ENCODE peak calls at places on chromosomes 2 and 18, in four cellular contexts. O is suprapubic skin, H is cardiac muscle cell, D is HCT116. K is an unnamed sample.

GRCh38 chr2:127025357-127026062 is 81.4 kb downstream of the BIN1 start:
- DNase-seq in H (peak; percentile 94), O (no peak), D (no peak), K (peak; percentile 88)

GRCh38 chr18:25974630-25975077 is 115.8 kb downstream of the SS18 start:
- DNase-seq in D (no peak), H (no peak), O (no peak), K (no peak)

GRCh38 chr18:73973972-73974371 is 173.7 kb downstream of the FBXO15 start:
- DNase-seq in O (no peak), D (no peak), H (no peak), K (no peak)

GRCh38 chr18:33578371-33579146 is 540 bp downstream of the ASXL3 start:
- DNase-seq in H (no peak), O (no peak), D (no peak), K (no peak)

GRCh38 chr2:14511541-14511940 is 121.0 kb upstream of the LRATD1 start:
- DNase-seq in H (no peak), O (no peak), D (no peak), K (no peak)

GRCh38 chr2:78602862-78603261 is 422.6 kb upstream of the REG3G start:
- DNase-seq in H (no peak), D (no peak), O (no peak), K (no peak)

GRCh38 chr2:46481541-46482193 is 2.3 kb downstream of the TMEM247 start:
- DNase-seq in O (no peak), H (peak; percentile 79), D (no peak), K (no peak)

GRCh38 chr18:76801567-76802505 is 20.5 kb upstream of the ZNF236 start:
- DNase-seq in D (no peak), H (peak; percentile 54), O (peak; percentile 73), K (no peak)

GRCh38 chr2:168320267-168320666 is 72.9 kb upstream of the STK39 start:
- DNase-seq in H (no peak), O (no peak), D (no peak), K (no peak)

GRCh38 chr2:38375711-38376345 is 1.2 kb downstream of the ATL2 start:
- DNase-seq in D (no peak), O (no peak), H (peak; percentile 43), K (no peak)

GRCh38 chr2:38374978-38375377 is 2.1 kb downstream of the ATL2 start:
- DNase-seq in H (no peak), O (no peak), D (no peak), K (no peak)

GRCh38 chr2:38376346-38376682 is 759 bp downstream of the ATL2 start:
- DNase-seq in O (peak; percentile 77), H (peak; percentile 70), D (peak; percentile 53), K (peak; percentile 88)

GRCh38 chr2:38377501-38378258 is 607 bp upstream of the ATL2 start:
- DNase-seq in D (no peak), O (no peak), H (peak; percentile 75), K (no peak)

DNA sequence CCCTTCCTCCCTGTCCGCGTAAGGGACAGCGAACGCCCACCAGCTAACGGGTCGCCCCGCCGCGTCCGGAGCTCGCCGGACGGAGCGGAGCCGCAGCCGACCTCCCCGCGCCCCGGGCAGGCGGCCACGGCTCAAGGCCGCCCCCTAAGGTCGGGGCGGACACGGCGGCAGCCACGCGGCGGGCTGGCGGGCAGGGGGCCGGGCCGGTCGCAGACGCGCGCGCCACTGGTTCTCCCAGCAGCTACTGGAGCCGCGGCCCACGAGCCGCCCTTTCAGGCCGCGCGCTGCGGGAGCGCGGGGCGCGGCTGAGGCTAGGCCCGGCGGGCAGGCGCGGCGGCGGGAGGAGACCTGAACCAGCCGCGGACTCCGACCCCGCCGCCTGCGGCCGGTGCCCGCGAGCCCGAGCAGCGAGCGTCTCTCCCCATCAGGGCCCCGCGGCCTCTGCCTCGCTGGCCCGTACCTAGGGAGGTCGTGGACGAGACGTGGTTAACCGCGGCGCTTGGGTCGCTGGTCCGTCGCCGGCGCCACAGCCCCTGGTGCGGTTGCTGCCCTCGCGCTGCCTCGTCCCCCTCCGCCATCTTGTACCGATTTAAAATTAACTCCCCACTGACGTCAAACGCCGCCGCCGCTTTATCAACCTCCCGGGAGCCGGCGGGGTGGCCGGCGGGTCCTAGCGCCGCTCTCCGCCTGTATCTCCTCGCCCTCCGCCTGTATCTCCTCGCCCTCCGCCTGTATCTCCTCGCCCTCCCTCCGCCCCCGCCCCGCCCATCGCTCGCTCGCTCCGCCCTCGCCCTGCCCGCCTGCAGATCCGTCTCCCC is at the start of gene ATL2:
- DNase-seq in H (peak; percentile 98), D (peak; percentile 87), O (peak; percentile 97), K (peak; percentile 97)
- TF ChIP-seq CTCF in H (peak; percentile 33), D (no peak), O (peak; percentile 52), K (peak; percentile 62)

DNA sequence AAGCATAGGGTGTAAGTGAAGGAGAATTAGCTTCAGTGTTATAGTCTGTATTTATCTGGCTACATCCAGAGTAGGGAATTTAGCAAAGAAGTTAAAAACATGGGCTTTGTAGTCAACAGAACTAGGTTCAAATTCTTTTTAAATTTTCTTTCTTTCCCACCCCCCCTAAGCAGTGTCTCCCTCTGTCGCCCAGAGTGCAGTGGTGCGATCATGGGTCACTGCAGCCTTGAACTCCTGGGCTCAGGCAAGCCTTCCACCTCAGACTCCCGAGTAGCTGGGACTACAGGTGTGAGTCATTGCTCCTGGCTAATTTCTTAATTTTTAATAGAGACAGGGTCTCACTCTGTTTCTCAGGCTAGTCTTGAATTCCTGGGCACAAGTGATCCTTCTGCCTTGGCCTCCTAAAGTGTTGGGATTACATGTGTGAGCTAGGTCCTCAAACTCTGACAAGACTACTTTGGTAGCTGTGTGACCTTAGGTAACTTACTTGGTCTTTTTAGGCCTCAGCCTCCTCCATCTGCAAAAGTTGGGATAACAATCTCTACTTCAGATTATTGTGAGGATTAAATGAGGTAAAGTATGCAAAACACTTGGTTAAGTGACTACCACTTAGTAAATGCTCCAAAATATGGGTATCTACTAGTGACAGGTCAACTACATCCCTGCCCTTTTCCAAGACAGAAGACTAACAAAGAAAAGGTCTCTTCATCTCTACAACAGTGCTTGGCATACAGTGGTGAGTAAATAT is 17.8 kb downstream of the DOK1 start:
- DNase-seq in H (no peak), D (no peak), O (no peak), K (no peak)
- TF ChIP-seq CTCF in H (no peak), D (no peak), O (no peak), K (no peak)

GRCh38 chr2:230589497-230590015 is 123.1 kb upstream of the CAB39 start:
- DNase-seq in D (no peak), H (no peak), O (no peak), K (no peak)
- TF ChIP-seq CTCF in D (no peak), H (no peak), O (no peak), K (no peak)

GRCh38 chr2:30146337-30147195 is at the start of gene YPEL5:
- DNase-seq in H (peak; percentile 100), O (peak; percentile 99), D (peak; percentile 99), K (peak; percentile 100)

GRCh38 chr2:30149513-30149912 is 2.7 kb downstream of the YPEL5 start:
- DNase-seq in O (no peak), H (peak; percentile 24), D (no peak), K (peak; percentile 38)

GRCh38 chr2:30147196-30147714 is 448 bp downstream of the YPEL5 start:
- DNase-seq in D (no peak), H (no peak), O (no peak), K (no peak)

GRCh38 chr2:30148850-30149249 is 2.0 kb downstream of the YPEL5 start:
- DNase-seq in O (no peak), D (no peak), H (no peak), K (no peak)

DNA sequence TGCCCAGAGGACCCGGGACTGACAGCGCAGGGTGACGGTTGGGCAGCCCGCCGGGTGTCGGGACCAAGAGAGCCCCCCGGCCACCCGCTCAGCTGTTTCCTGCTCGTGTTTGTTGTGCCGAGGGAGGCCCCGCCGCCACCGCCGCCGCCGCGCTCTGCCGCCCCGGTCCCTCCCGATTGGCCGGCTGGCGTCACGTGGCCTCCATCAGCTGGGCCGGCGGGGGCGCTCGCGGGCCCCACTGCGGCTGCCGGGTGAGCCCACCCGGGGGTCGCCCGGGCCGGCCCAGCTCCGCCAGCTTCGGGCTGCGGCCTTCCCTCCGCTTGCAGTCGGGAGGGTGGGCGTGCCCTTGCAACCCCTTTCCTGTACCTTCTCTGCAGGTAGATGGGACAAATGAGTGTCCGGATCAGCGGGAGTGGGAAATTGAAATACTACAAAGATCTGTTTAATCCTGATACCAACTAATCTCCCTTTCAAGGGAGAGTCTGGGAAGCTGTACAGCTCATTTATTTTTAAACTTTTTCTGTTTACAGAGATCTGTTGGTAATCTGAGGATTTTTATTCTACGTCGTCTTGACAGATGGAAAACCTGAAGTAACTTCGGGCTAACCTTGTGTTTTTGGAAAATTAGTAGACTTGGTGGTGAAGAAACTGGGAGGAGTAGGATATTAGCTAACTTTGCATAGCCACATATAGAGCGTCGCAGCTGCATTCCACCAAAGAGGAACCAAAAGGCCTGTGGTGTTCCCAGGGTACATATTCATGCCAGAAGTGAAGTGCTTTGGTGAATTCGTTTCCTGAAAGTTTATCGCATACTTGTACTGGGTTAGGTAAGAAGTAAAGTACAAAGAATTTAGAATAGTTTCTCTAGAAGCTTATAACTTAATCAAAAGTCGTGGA is 1.2 kb downstream of the YPEL5 start:
- DNase-seq in D (no peak), H (peak; percentile 73), O (peak; percentile 88), K (peak; percentile 93)
- TF ChIP-seq CTCF in D (no peak), H (peak; percentile 36), O (peak; percentile 30), K (peak; percentile 65)

GRCh38 chr2:148582679-148583511 is 61.7 kb upstream of the EPC2 start:
- DNase-seq in H (peak; percentile 5), D (no peak), O (no peak), K (no peak)
- TF ChIP-seq CTCF in H (no peak), D (no peak), O (no peak), K (no peak)

GRCh38 chr2:134375935-134376334 is 122.1 kb downstream of the MGAT5 start:
- DNase-seq in D (no peak), H (peak; percentile 67), O (no peak), K (no peak)
- TF ChIP-seq CTCF in D (peak; percentile 36), H (peak; percentile 36), O (peak; percentile 26), K (peak; percentile 56)

GRCh38 chr2:63680455-63680854 is 91.7 kb downstream of the MDH1 start:
- DNase-seq in H (no peak), D (no peak), O (no peak), K (no peak)
- TF ChIP-seq CTCF in H (no peak), D (no peak), O (no peak), K (no peak)

DNA sequence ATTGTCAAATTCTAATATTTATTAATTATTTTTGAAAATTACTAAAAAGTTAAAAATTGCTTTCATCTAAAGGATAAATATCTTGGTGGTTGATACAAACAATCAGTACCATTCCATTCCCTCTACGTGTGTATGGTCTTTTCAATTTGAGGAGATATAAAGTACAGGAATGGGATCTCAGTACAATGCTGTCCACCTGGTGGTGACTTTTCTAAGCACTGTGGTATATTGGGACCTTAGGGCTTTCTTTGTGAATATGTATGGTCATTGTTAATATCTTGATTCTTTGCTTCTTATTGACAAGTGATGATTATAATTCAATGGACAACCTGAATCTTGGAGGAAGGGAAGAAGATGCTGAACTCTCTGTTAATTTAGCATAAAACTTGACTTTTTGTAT is 83.1 kb downstream of the NBEAL1 start:
- DNase-seq in D (peak; percentile 12), O (no peak), H (peak; percentile 13), K (no peak)
- TF ChIP-seq CTCF in D (no peak), O (no peak), H (peak; percentile 20), K (peak; percentile 38)

DNA sequence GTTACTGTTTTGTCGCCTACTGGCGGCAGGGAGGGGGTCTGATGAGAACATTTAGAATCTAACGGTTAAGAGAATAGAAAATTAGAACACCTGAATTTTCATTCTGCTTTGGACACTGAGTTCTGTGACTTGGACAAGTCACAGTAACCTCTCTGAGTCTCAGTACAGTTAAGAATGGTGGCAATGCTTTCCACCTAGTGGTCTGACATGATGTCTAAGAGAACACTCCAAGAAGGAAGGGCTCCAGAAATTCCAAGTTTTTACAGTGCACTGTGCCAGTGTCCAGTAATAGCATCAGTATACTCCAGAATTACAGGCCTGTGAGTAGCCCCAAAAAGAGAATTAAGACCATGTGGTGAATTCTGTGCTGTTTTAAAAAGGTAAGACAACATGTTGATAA is 174.1 kb upstream of the ZFP36L2 start:
- DNase-seq in D (no peak), H (no peak), O (no peak), K (no peak)
- TF ChIP-seq CTCF in D (no peak), H (no peak), O (no peak), K (peak; percentile 27)

GRCh38 chr2:24473613-24474012 is 17.4 kb upstream of the NCOA1 start:
- DNase-seq in H (no peak), D (no peak), O (no peak), K (no peak)
- TF ChIP-seq CTCF in H (no peak), D (no peak), O (no peak), K (no peak)

K was measured in osteocyte.